ENCODE peak calls at places on chromosomes 1 and 21, in seven cellular contexts. B, A, H, W, S, Q and L are unnamed samples.

GRCh38 chr1:10803971-10804820 is 7.8 kb upstream of the CASZ1 start:
- DNase-seq in S (peak; percentile 66), Q (no peak), W (no peak), H (no peak), A (no peak), B (no peak), L (no peak)

GRCh38 chr1:12184008-12184681 is 17.4 kb downstream of the TNFRSF1B start:
- DNase-seq in H (peak; percentile 66), Q (peak; percentile 64), A (peak; percentile 53), W (peak; percentile 86), B (peak; percentile 87), S (no peak), L (no peak)

GRCh38 chr1:154799188-154799587 is 70.9 kb downstream of the KCNN3 start:
- DNase-seq in H (no peak), B (no peak), A (no peak), S (no peak), W (no peak), Q (no peak), L (no peak)

GRCh38 chr1:238982736-238983135 is 403.6 kb upstream of the CHRM3 start:
- DNase-seq in B (no peak), A (no peak), W (no peak), S (no peak), Q (no peak), H (no peak), L (no peak)

GRCh38 chr1:70486676-70487470 is 75.8 kb downstream of the CTH start:
- DNase-seq in W (no peak), B (no peak), S (peak; percentile 80), H (peak; percentile 88), Q (no peak), A (no peak), L (no peak)

GRCh38 chr1:21264913-21265312 is 25.4 kb downstream of the ECE1 start:
- DNase-seq in W (no peak), B (no peak), A (no peak), H (peak; percentile 66), Q (no peak), S (peak; percentile 90), L (no peak)

GRCh38 chr1:98749152-98749756 is 87.7 kb downstream of the SNX7 start:
- DNase-seq in W (no peak), B (no peak), A (no peak), Q (no peak), S (peak; percentile 65), H (no peak), L (peak; percentile 37)

GRCh38 chr1:67300561-67300960 is 7.1 kb upstream of the IL12RB2 start:
- DNase-seq in H (no peak), Q (no peak), S (no peak), W (no peak), B (no peak), A (no peak), L (no peak)

GRCh38 chr1:203354246-203354645 is 3.3 kb upstream of the FMOD start:
- DNase-seq in Q (no peak), W (no peak), A (no peak), S (peak; percentile 32), H (peak; percentile 14), B (no peak), L (no peak)

GRCh38 chr1:8903410-8903809 is 24.9 kb upstream of the ENO1 start:
- DNase-seq in S (peak; percentile 37), A (no peak), Q (no peak), H (no peak), W (no peak), B (no peak), L (no peak)

GRCh38 chr1:8905582-8906191 is 27.2 kb upstream of the ENO1 start:
- DNase-seq in H (no peak), W (no peak), A (no peak), S (peak; percentile 57), Q (no peak), B (no peak), L (no peak)

GRCh38 chr1:8903908-8904650 is 25.6 kb upstream of the ENO1 start:
- DNase-seq in A (no peak), S (peak; percentile 98), W (no peak), B (no peak), Q (no peak), H (peak; percentile 87), L (no peak)

GRCh38 chr1:8899046-8899445 is 20.6 kb upstream of the ENO1 start:
- DNase-seq in H (no peak), B (no peak), A (no peak), W (no peak), S (no peak), Q (no peak), L (no peak)

GRCh38 chr1:8902765-8903164 is 24.3 kb upstream of the ENO1 start:
- DNase-seq in S (peak; percentile 27), H (no peak), B (no peak), A (no peak), W (no peak), Q (no peak), L (no peak)
- TF ChIP-seq CTCF in S (no peak), H (peak; percentile 38), B (no peak), A (no peak), W (no peak), Q (no peak), L (no peak)

GRCh38 chr1:223556414-223557124 is 108.9 kb downstream of the CAPN8 start:
- DNase-seq in H (peak; percentile 25), S (peak; percentile 90), A (peak; percentile 76), B (peak; percentile 75), Q (peak; percentile 69), W (peak; percentile 24), L (peak; percentile 18)
- TF ChIP-seq CTCF in H (peak; percentile 67), S (peak; percentile 98), A (peak; percentile 91), B (peak; percentile 72), Q (peak; percentile 67), W (no peak), L (peak; percentile 75)

GRCh38 chr1:52554756-52555155 is 1.9 kb upstream of the TUT4 start:
- DNase-seq in B (no peak), W (no peak), Q (no peak), A (no peak), H (no peak), S (no peak), L (no peak)
- TF ChIP-seq CTCF in B (no peak), W (no peak), Q (no peak), A (no peak), H (no peak), S (no peak), L (no peak)

GRCh38 chr1:32372149-32372756 is 9.9 kb downstream of the TSSK3 start:
- DNase-seq in A (peak; percentile 15), S (peak; percentile 33), Q (peak; percentile 55), H (no peak), W (no peak), B (no peak), L (peak; percentile 59)
- TF ChIP-seq CTCF in A (no peak), S (peak; percentile 27), Q (no peak), H (peak; percentile 14), W (no peak), B (no peak), L (peak; percentile 60)

GRCh38 chr21:43779660-43780059 is 3.6 kb upstream of the CSTB start:
- DNase-seq in W (no peak), A (no peak), B (no peak), H (no peak), Q (no peak), S (no peak), L (peak; percentile 65)

GRCh38 chr21:43777953-43778352 is 1.8 kb upstream of the CSTB start:
- DNase-seq in B (no peak), S (no peak), W (no peak), A (no peak), H (no peak), Q (no peak), L (no peak)

GRCh38 chr21:43775190-43775589 is 918 bp downstream of the CSTB start:
- DNase-seq in S (no peak), Q (no peak), B (no peak), W (no peak), A (no peak), H (no peak), L (no peak)

GRCh38 chr21:43775795-43776430 is at the start of gene CSTB:
- DNase-seq in Q (peak; percentile 90), H (no peak), A (no peak), W (peak; percentile 86), B (peak; percentile 88), S (peak; percentile 31), L (peak; percentile 80)

DNA sequence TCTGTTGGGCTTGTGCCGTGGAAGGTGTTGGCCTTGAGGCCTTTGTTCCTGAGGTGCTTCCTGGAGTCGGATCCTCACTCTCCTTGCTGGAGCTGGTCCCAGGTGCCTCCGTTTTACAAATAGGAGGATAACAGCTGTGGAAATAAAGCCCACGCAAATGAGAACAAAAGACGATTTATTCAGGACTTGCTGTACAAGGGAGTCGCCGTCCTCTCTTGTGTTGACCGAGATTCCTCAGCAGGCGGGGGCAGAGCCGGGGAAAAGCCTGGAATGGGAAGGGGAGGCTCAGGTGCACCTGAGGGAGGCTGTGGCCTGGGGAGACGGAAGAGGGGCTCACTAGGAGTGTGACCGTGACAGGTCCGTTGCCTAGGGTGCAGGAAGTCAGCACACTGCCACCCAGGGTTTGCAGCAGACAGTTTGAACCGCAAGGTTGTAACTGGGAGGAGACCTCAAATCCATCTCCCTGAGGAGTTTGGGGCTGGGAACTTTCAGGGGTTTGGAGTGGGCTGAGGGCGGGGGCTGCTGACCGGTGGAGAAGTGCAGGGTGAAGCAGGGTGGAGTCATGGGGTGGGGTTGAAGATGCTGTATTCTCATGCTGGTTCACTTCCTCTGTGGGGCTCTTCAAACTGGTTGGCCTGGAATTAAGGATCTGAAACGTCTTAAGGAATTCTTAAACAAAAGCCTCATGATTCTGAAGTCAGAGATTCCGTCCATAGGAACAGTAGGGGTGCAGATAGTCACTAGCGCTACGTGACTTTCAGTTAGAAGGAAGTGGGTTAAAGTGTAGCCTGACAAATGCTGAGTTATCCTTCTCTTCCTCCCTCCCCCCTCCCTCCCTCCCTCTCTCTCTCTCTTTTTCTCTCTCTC is 2.6 kb upstream of the CSTB start:
- DNase-seq in Q (no peak), S (peak; percentile 97), B (no peak), W (no peak), H (no peak), A (no peak), L (no peak)
- TF ChIP-seq CTCF in Q (no peak), S (no peak), B (no peak), W (no peak), H (no peak), A (no peak), L (no peak)